ENCODE peak calls at places on chromosomes 1 and 21, in seven cellular contexts. A, P, C, X, W, Y and U are unnamed samples.

GRCh38 chr1:70382682-70383081 is 28.2 kb upstream of the ANKRD13C start:
- DNase-seq in Y (no peak), W (peak), X (no peak), P (no peak), A (no peak), C (no peak), U (no peak)

GRCh38 chr1:44225761-44226160 is 12.5 kb downstream of the DMAP1 start:
- DNase-seq in Y (no peak), W (no peak), C (no peak), A (no peak), X (no peak), P (no peak), U (no peak)

GRCh38 chr1:116483481-116484309 is 87.1 kb downstream of the CD58 start:
- DNase-seq in W (no peak), X (peak), P (no peak), C (no peak), Y (no peak), A (peak), U (peak)

GRCh38 chr1:41226816-41227215 is 15.3 kb downstream of the SCMH1 start:
- DNase-seq in P (no peak), C (no peak), W (no peak), A (no peak), Y (no peak), X (no peak), U (no peak)

GRCh38 chr1:219847215-219847855 is 81.0 kb downstream of the SLC30A10 start:
- DNase-seq in A (no peak), C (no peak), P (no peak), Y (no peak), X (no peak), W (no peak), U (peak)

GRCh38 chr21:45336870-45337269 is 49.2 kb upstream of the POFUT2 start:
- DNase-seq in C (no peak), A (no peak), P (no peak), Y (no peak), W (no peak), X (peak), U (peak)

GRCh38 chr21:39863111-39863510 is 4.1 kb upstream of the PCP4 start:
- DNase-seq in C (no peak), A (peak), P (no peak), W (no peak), Y (no peak), X (no peak), U (no peak)

GRCh38 chr21:45413922-45414321 is 9.0 kb downstream of the COL18A1 start:
- DNase-seq in C (no peak), Y (no peak), P (no peak), W (no peak), X (no peak), A (no peak), U (no peak)

GRCh38 chr21:45209046-45209445 is 78.6 kb downstream of the POFUT2 start:
- DNase-seq in Y (no peak), X (peak), C (no peak), W (no peak), P (no peak), A (no peak), U (no peak)

GRCh38 chr21:33924766-33925100 is 9.1 kb upstream of the ATP5PO start:
- DNase-seq in W (no peak), P (no peak), Y (no peak), X (no peak), A (no peak), C (no peak), U (no peak)

GRCh38 chr21:27694667-27695066 is 727.8 kb upstream of the ADAMTS5 start:
- DNase-seq in Y (no peak), A (no peak), X (no peak), W (no peak), C (no peak), P (no peak), U (no peak)

GRCh38 chr1:6348511-6349191 is 44.9 kb downstream of the ACOT7 start:
- DNase-seq in A (peak), Y (no peak), X (peak), P (no peak), C (no peak), W (no peak), U (no peak)

GRCh38 chr1:180952657-180953013 is 39.9 kb downstream of the KIAA1614 start:
- DNase-seq in X (no peak), Y (no peak), P (no peak), A (no peak), W (no peak), C (no peak), U (no peak)

GRCh38 chr1:29808141-29808995 is 572.0 kb downstream of the PTPRU start:
- DNase-seq in Y (no peak), W (no peak), X (no peak), A (peak), C (peak), P (no peak), U (peak)

GRCh38 chr1:30879126-30879786 is 29.3 kb downstream of the SDC3 start:
- DNase-seq in W (no peak), P (no peak), A (peak), C (no peak), X (peak), Y (no peak), U (no peak)

GRCh38 chr1:25563330-25564215 is 20.2 kb downstream of the LDLRAP1 start:
- DNase-seq in Y (no peak), A (no peak), X (no peak), P (no peak), C (no peak), W (no peak), U (no peak)

GRCh38 chr1:171881466-171881865 is 40.2 kb downstream of the DNM3 start:
- DNase-seq in P (no peak), W (no peak), C (no peak), Y (no peak), A (no peak), X (no peak), U (no peak)

GRCh38 chr1:85708826-85709222 is 591 bp upstream of the ZNHIT6 start:
- DNase-seq in A (no peak), X (no peak), C (no peak), P (no peak), Y (no peak), W (no peak), U (no peak)

GRCh38 chr1:224503161-224504118 is 68.8 kb upstream of the WDR26 start:
- DNase-seq in W (peak), Y (peak), P (peak), A (peak), X (peak), C (peak), U (peak)

GRCh38 chr1:112704908-112705627 is 1.9 kb downstream of the RHOC start:
- DNase-seq in W (peak), A (peak), C (peak), P (peak), Y (peak), X (peak), U (peak)

GRCh38 chr1:93450331-93450730 is 2.4 kb downstream of the FNBP1L start:
- DNase-seq in P (no peak), Y (no peak), C (no peak), X (no peak), A (no peak), W (no peak), U (no peak)

GRCh38 chr1:177024623-177025022 is 139.9 kb downstream of the ASTN1 start:
- DNase-seq in W (no peak), A (no peak), X (no peak), Y (no peak), P (no peak), C (no peak), U (no peak)

GRCh38 chr1:205077158-205077933 is 6.9 kb downstream of the TMEM81 start:
- DNase-seq in W (no peak), Y (no peak), A (no peak), P (no peak), C (no peak), X (no peak), U (no peak)

GRCh38 chr1:44084998-44085675 is 33.5 kb upstream of the KLF17 start:
- DNase-seq in X (peak), A (no peak), C (no peak), Y (no peak), W (no peak), P (no peak), U (no peak)

GRCh38 chr1:87176090-87176489 is 152.6 kb upstream of the LMO4 start:
- DNase-seq in C (no peak), X (no peak), A (no peak), W (no peak), Y (no peak), P (no peak), U (no peak)

GRCh38 chr21:36709868-36710728 is 11.2 kb downstream of the SIM2 start:
- DNase-seq in P (no peak), Y (no peak), A (peak), W (no peak), X (no peak), C (peak), U (no peak)

GRCh38 chr1:28159243-28159642 is 17.2 kb downstream of the PTAFR start:
- DNase-seq in W (no peak), Y (no peak), C (no peak), A (no peak), P (no peak), X (no peak), U (no peak)

GRCh38 chr1:241641748-241642592 is 1.8 kb upstream of the CHML start:
- DNase-seq in P (no peak), W (no peak), Y (no peak), X (peak), C (no peak), A (no peak), U (no peak)

GRCh38 chr1:166121010-166121409 is 45.8 kb downstream of the FAM78B start:
- DNase-seq in W (no peak), X (no peak), A (no peak), Y (no peak), C (no peak), P (no peak), U (no peak)

GRCh38 chr1:185840880-185841279 is 106.7 kb downstream of the HMCN1 start:
- DNase-seq in X (no peak), Y (no peak), P (no peak), C (no peak), A (no peak), W (no peak), U (no peak)

GRCh38 chr1:209835782-209836298 is 8.1 kb downstream of the UTP25 start:
- DNase-seq in C (no peak), W (no peak), P (no peak), A (no peak), Y (no peak), X (peak), U (no peak)

GRCh38 chr1:24009406-24009805 is 29.3 kb upstream of the SRSF10 start:
- DNase-seq in P (no peak), A (no peak), W (no peak), X (peak), Y (no peak), C (no peak), U (no peak)

DNA sequence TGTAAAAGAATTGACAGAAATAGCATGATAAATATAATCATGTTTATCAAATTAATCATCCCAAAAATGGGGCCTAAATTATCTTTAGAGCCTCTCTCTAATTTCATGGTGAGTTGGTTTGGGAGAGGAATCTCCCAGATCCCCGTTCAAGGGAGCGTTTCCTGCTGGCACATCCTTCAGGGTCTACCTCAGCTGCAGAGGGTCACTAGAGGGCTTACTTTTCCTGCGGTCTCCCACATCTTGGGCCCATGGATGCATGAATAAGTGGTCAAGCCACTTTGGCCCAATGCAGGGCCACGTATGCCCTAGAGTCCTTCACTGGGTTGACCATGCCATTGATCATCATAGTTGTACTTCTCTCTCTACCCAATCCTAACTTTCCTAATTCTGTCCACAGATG is 164.1 kb downstream of the USP25 start:
- DNase-seq in P (no peak), W (no peak), Y (no peak), C (no peak), X (no peak), A (no peak), U (no peak)
- TF ChIP-seq POLR2A in P (no peak), W (no peak), Y (no peak), C (no peak), X (no peak), A (no peak), U (no peak)

GRCh38 chr1:58702766-58703165 is 2.9 kb upstream of the MYSM1 start:
- DNase-seq in C (no peak), Y (no peak), X (no peak), A (no peak), W (no peak), P (no peak), U (no peak)

GRCh38 chr1:58695206-58695605 is 4.7 kb downstream of the MYSM1 start:
- DNase-seq in Y (no peak), C (no peak), W (no peak), X (no peak), P (no peak), A (no peak), U (no peak)

GRCh38 chr1:58704616-58705021 is 4.8 kb upstream of the MYSM1 start:
- DNase-seq in X (no peak), P (no peak), A (no peak), W (no peak), Y (no peak), C (no peak), U (no peak)

DNA sequence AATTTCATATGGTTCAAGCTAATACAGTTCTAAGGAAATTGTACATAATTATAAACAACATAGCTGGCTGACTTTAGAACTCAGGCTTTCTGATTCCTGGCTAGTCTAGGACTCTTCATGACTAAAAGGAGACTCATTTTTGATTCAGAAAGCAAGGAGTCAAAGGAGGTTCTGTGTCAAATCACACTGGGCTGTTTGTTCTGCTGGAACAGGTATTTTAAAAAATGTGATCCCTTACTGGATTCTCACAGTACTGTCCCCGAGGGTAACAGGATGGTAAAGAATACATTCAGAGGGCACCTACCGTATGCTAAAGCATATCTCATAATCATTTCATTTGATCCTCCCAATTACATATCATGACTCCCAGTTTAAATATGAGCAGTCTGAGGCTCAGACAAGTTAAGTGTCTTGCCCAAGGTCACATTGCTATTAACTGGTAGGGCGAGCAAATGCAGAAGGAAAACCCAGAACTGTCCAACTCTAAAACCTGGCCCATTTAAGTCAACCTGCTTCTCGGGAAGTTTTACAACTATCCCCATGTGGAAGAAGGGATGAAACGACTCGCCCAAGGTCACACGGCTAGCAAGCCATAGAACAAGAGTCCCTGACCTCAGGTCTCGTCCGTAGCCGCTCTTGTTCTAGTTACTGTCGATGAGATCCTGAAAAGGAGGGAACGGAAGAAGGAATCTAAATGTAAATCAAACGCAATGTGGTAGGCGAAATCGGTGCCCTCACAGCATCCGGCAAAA is 675 bp downstream of the MYSM1 start:
- DNase-seq in A (no peak), X (no peak), W (no peak), P (no peak), C (no peak), Y (peak), U (no peak)
- TF ChIP-seq POLR2A in A (no peak), X (no peak), W (no peak), P (no peak), C (no peak), Y (no peak), U (no peak)

GRCh38 chr1:35768350-35769187 is 1.2 kb downstream of the CLSPN start:
- DNase-seq in W (no peak), X (no peak), A (no peak), C (no peak), Y (no peak), P (no peak), U (no peak)

GRCh38 chr1:35764283-35764682 is 5.5 kb downstream of the CLSPN start:
- DNase-seq in C (no peak), X (no peak), A (no peak), P (no peak), W (no peak), Y (no peak), U (no peak)

GRCh38 chr1:35769759-35770446 is at the start of gene CLSPN:
- DNase-seq in P (peak), A (peak), X (peak), Y (peak), C (peak), W (peak), U (peak)

GRCh38 chr1:35773711-35774110 is 3.9 kb upstream of the CLSPN start:
- DNase-seq in X (no peak), Y (no peak), A (no peak), P (no peak), C (no peak), W (no peak), U (no peak)

DNA sequence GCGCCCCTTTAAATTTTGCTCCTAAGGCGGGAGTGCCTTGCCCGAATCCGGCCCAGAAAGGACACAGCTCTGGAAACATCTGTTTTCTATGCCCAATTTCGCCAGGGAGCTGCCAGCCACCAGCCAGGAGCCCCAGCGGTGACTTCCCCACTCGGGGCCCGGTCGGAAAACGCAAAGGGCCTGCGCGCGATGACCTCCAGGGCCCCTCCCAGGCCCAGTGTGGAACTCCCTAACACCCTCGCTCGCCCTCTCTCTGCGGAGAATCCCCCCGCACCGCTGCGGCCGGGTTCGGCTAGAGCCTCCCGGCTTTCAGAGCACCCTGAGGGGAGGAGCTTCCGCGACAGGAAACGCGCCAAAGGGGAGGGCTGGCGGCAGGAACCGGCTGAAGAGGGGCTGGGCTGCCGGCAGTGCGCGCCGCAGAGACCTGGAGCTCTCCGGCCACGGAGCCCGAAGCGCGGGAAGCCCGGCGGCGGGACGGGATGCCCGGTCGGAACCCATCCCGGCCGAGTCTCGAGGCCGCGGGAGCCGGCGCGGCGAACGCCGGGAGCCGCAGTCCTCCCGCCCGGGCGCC is 505 bp downstream of the CLSPN start:
- DNase-seq in X (peak), A (peak), P (peak), C (peak), W (peak), Y (peak), U (peak)
- TF ChIP-seq POLR2A in X (no peak), A (no peak), P (no peak), C (no peak), W (peak), Y (no peak), U (peak)

GRCh38 chr1:11735854-11736745 is at the start of gene AGTRAP:
- DNase-seq in W (peak), P (peak), C (peak), A (peak), X (peak), Y (peak), U (peak)
- TF ChIP-seq POLR2A in W (no peak), P (peak), C (no peak), A (no peak), X (no peak), Y (no peak), U (peak)

DNA sequence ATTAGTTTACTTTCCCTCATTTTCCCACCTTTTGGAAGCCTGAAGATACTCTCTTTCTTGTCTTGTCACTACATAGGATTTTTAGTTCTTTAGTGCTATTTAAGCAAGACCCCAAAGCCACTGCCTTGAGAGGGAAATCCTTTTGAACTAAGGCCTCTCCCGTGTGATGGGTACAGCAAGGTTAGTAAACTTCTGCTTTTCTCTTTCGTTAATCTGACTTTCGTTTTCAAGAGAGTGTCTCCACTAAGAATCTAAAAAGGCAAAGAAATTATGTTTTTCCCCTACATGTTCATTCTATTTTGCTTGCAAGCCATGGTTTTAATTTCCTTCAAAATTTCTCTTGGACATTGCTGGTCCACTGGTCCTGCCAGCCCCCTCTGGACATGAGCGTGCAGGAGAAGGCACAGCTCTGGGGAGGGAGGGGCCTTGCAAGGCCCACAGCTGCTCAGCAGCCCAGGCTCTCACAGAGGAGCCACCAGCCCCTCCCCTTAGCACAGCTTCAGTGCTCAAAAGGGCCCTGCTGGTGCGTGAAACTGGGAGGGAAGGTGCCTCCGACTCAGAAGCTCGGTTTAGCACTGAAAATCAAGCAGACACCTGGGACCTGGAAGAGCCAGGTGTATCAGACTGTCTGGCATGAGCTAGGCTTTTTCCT is 210.9 kb upstream of the GALNT2 start:
- DNase-seq in P (no peak), W (peak), Y (no peak), X (no peak), A (no peak), C (no peak), U (no peak)
- TF ChIP-seq POLR2A in P (no peak), W (no peak), Y (no peak), X (no peak), A (no peak), C (no peak), U (no peak)

GRCh38 chr1:15525043-15525958 is 1.3 kb upstream of the CASP9 start:
- DNase-seq in Y (peak), A (no peak), C (peak), W (no peak), X (no peak), P (peak), U (no peak)
- TF ChIP-seq POLR2A in Y (peak), A (no peak), C (no peak), W (no peak), X (no peak), P (no peak), U (no peak)

GRCh38 chr1:156020293-156021086 is at the start of gene SSR2:
- DNase-seq in P (peak), Y (peak), X (peak), C (peak), W (peak), A (peak), U (peak)
- TF ChIP-seq POLR2A in P (no peak), Y (peak), X (peak), C (no peak), W (peak), A (no peak), U (peak)